ENCODE peak calls at places on chromosome 20, in eight cellular contexts. C, G, Y, O, Q, I, U and K are unnamed samples.

GRCh38 chr20:19401096-19401495 is 188.7 kb downstream of the SLC24A3 start:
- DNase-seq in Q (no peak), C (no peak), U (no peak), O (no peak), G (no peak), Y (no peak), I (no peak), K (no peak)

GRCh38 chr20:18657575-18657974 is 69.7 kb downstream of the DTD1 start:
- DNase-seq in Y (no peak), Q (no peak), O (no peak), U (no peak), G (no peak), I (no peak), C (no peak), K (no peak)

GRCh38 chr20:34706022-34706875 is 2.1 kb downstream of the TP53INP2 start:
- DNase-seq in C (no peak), U (no peak), O (no peak), G (no peak), Q (no peak), I (no peak), Y (no peak), K (no peak)

GRCh38 chr20:48214601-48215000 is 429.3 kb upstream of the SULF2 start:
- DNase-seq in Y (no peak), U (no peak), O (no peak), Q (no peak), I (no peak), C (no peak), G (no peak), K (no peak)

GRCh38 chr20:46752639-46753235 is 43.3 kb downstream of the SLC2A10 start:
- DNase-seq in U (peak), Q (peak), G (peak), Y (no peak), O (peak), C (no peak), I (peak), K (peak)

GRCh38 chr20:36390719-36391415 is 84.7 kb downstream of the DLGAP4 start:
- DNase-seq in C (no peak), Y (no peak), U (no peak), G (no peak), O (no peak), I (peak), Q (no peak), K (no peak)

GRCh38 chr20:48064929-48065328 is 279.6 kb upstream of the SULF2 start:
- DNase-seq in I (peak), Q (no peak), U (no peak), G (no peak), O (no peak), Y (no peak), C (no peak), K (no peak)

GRCh38 chr20:10555865-10556308 is 117.9 kb downstream of the JAG1 start:
- DNase-seq in U (no peak), C (no peak), Q (no peak), O (no peak), I (no peak), G (no peak), Y (no peak), K (no peak)

GRCh38 chr20:21280496-21281016 is 22.6 kb upstream of the XRN2 start:
- DNase-seq in I (no peak), Q (no peak), Y (no peak), O (no peak), C (no peak), G (no peak), U (no peak), K (no peak)

GRCh38 chr20:51272392-51272791 is 249.5 kb upstream of the KCNG1 start:
- DNase-seq in U (no peak), I (no peak), Y (no peak), Q (no peak), G (no peak), C (no peak), O (no peak), K (no peak)

GRCh38 chr20:4328541-4328940 is 313.2 kb upstream of the RNF24 start:
- DNase-seq in C (no peak), U (no peak), G (no peak), O (no peak), I (no peak), Y (no peak), Q (no peak), K (no peak)

GRCh38 chr20:22740829-22741228 is 156.5 kb upstream of the FOXA2 start:
- DNase-seq in C (no peak), Y (no peak), O (no peak), I (no peak), G (no peak), U (no peak), Q (no peak), K (no peak)

GRCh38 chr20:17662333-17663039 is 19.6 kb downstream of the RRBP1 start:
- DNase-seq in Q (no peak), C (no peak), O (no peak), I (peak), Y (no peak), G (no peak), U (no peak), K (no peak)

GRCh38 chr20:53157443-53158408 is 185.6 kb downstream of the TSHZ2 start:
- DNase-seq in U (no peak), Q (peak), Y (peak), C (no peak), I (peak), G (peak), O (no peak), K (no peak)

GRCh38 chr20:32969356-32970114 is 34.7 kb downstream of the SUN5 start:
- DNase-seq in U (no peak), C (no peak), G (no peak), Y (no peak), O (no peak), I (no peak), Q (no peak), K (no peak)